ENCODE peak calls at places on chromosome 9, in seven cellular contexts. One of them, this sample, is unnamed.
A peak's percentile ranks its signal among the peaks of the same experiment; 100 is the strongest.

GRCh38 chr9:126217121-126217520 is 109.5 kb upstream of the MVB12B start:
- DNase-seq in breast epithelium: no peak
- DNase-seq in upper lobe of right lung: no peak
- DNase-seq in fibroblast of lung: no peak
- DNase-seq in heart left ventricle: no peak
- DNase-seq in CD8-positive, alpha-beta T cell: no peak
- DNase-seq in H7: no peak
- DNase-seq in this sample: no peak

GRCh38 chr9:24817756-24818155 is 272.1 kb upstream of the IZUMO3 start:
- DNase-seq in breast epithelium: no peak
- DNase-seq in upper lobe of right lung: no peak
- DNase-seq in fibroblast of lung: no peak
- DNase-seq in heart left ventricle: no peak
- DNase-seq in CD8-positive, alpha-beta T cell: no peak
- DNase-seq in H7: no peak
- DNase-seq in this sample: no peak

GRCh38 chr9:94624621-94625020 is 14.7 kb downstream of the FBP1 start:
- DNase-seq in breast epithelium: no peak
- DNase-seq in upper lobe of right lung: no peak
- DNase-seq in fibroblast of lung: no peak
- DNase-seq in heart left ventricle: no peak
- DNase-seq in CD8-positive, alpha-beta T cell: no peak
- DNase-seq in H7: no peak
- DNase-seq in this sample: no peak

GRCh38 chr9:131522257-131523085 is 8.6 kb downstream of the UCK1 start:
- DNase-seq in breast epithelium: no peak
- DNase-seq in upper lobe of right lung: no peak
- DNase-seq in fibroblast of lung: no peak
- DNase-seq in heart left ventricle: no peak
- DNase-seq in CD8-positive, alpha-beta T cell: no peak
- DNase-seq in H7: peak; percentile 56
- DNase-seq in this sample: no peak

GRCh38 chr9:96116275-96117051 is 185.5 kb downstream of the HSD17B3 start:
- DNase-seq in breast epithelium: peak; percentile 59
- DNase-seq in upper lobe of right lung: peak; percentile 67
- DNase-seq in fibroblast of lung: no peak
- DNase-seq in heart left ventricle: no peak
- DNase-seq in CD8-positive, alpha-beta T cell: no peak
- DNase-seq in H7: no peak
- DNase-seq in this sample: no peak

GRCh38 chr9:38038307-38039089 is 30.5 kb downstream of the SHB start:
- DNase-seq in breast epithelium: no peak
- DNase-seq in upper lobe of right lung: no peak
- DNase-seq in fibroblast of lung: no peak
- DNase-seq in heart left ventricle: peak; percentile 56
- DNase-seq in CD8-positive, alpha-beta T cell: no peak
- DNase-seq in H7: peak; percentile 60
- DNase-seq in this sample: no peak

GRCh38 chr9:122777935-122778671 is 10.6 kb upstream of the OR5C1 start:
- DNase-seq in breast epithelium: no peak
- DNase-seq in upper lobe of right lung: no peak
- DNase-seq in fibroblast of lung: peak; percentile 59
- DNase-seq in heart left ventricle: no peak
- DNase-seq in CD8-positive, alpha-beta T cell: no peak
- DNase-seq in H7: no peak
- DNase-seq in this sample: no peak

GRCh38 chr9:115192280-115192679 is 74.3 kb upstream of the TNC start:
- DNase-seq in breast epithelium: no peak
- DNase-seq in upper lobe of right lung: no peak
- DNase-seq in fibroblast of lung: no peak
- DNase-seq in heart left ventricle: no peak
- DNase-seq in CD8-positive, alpha-beta T cell: no peak
- DNase-seq in H7: no peak
- DNase-seq in this sample: no peak

GRCh38 chr9:129259373-129259772 is 81.3 kb upstream of the IER5L start:
- DNase-seq in breast epithelium: no peak
- DNase-seq in upper lobe of right lung: peak; percentile 12
- DNase-seq in fibroblast of lung: no peak
- DNase-seq in heart left ventricle: no peak
- DNase-seq in CD8-positive, alpha-beta T cell: no peak
- DNase-seq in H7: no peak
- DNase-seq in this sample: no peak

GRCh38 chr9:93825348-93826115 is 129.6 kb downstream of the BARX1 start:
- DNase-seq in breast epithelium: no peak
- DNase-seq in upper lobe of right lung: peak; percentile 53
- DNase-seq in fibroblast of lung: no peak
- DNase-seq in heart left ventricle: no peak
- DNase-seq in CD8-positive, alpha-beta T cell: no peak
- DNase-seq in H7: peak; percentile 7
- DNase-seq in this sample: no peak

GRCh38 chr9:99074902-99075245 is 30.0 kb upstream of the TGFBR1 start:
- DNase-seq in breast epithelium: no peak
- DNase-seq in upper lobe of right lung: no peak
- DNase-seq in fibroblast of lung: no peak
- DNase-seq in heart left ventricle: no peak
- DNase-seq in CD8-positive, alpha-beta T cell: no peak
- DNase-seq in H7: no peak
- DNase-seq in this sample: no peak

GRCh38 chr9:111891910-111892499 is 4.6 kb upstream of the UGCG start:
- DNase-seq in breast epithelium: no peak
- DNase-seq in upper lobe of right lung: no peak
- DNase-seq in fibroblast of lung: no peak
- DNase-seq in heart left ventricle: no peak
- DNase-seq in CD8-positive, alpha-beta T cell: no peak
- DNase-seq in H7: no peak
- DNase-seq in this sample: no peak

GRCh38 chr9:17484906-17485305 is 94.0 kb upstream of the SH3GL2 start:
- DNase-seq in breast epithelium: no peak
- DNase-seq in upper lobe of right lung: no peak
- DNase-seq in fibroblast of lung: no peak
- DNase-seq in heart left ventricle: no peak
- DNase-seq in CD8-positive, alpha-beta T cell: no peak
- DNase-seq in H7: no peak
- DNase-seq in this sample: no peak

GRCh38 chr9:87862536-87863268 is 20.0 kb upstream of the SPATA31E1 start:
- DNase-seq in breast epithelium: no peak
- DNase-seq in upper lobe of right lung: no peak
- DNase-seq in fibroblast of lung: peak; percentile 87
- DNase-seq in heart left ventricle: no peak
- DNase-seq in CD8-positive, alpha-beta T cell: no peak
- DNase-seq in H7: peak; percentile 29
- DNase-seq in this sample: no peak

GRCh38 chr9:69822091-69822750 is 1.6 kb downstream of the CFAP95 start:
- DNase-seq in breast epithelium: no peak
- DNase-seq in upper lobe of right lung: no peak
- DNase-seq in fibroblast of lung: peak; percentile 59
- DNase-seq in heart left ventricle: no peak
- DNase-seq in CD8-positive, alpha-beta T cell: no peak
- DNase-seq in H7: no peak
- DNase-seq in this sample: no peak

GRCh38 chr9:69519470-69520240 is 152.5 kb downstream of the APBA1 start:
- DNase-seq in breast epithelium: no peak
- DNase-seq in upper lobe of right lung: no peak
- DNase-seq in fibroblast of lung: no peak
- DNase-seq in heart left ventricle: no peak
- DNase-seq in CD8-positive, alpha-beta T cell: no peak
- DNase-seq in H7: no peak
- DNase-seq in this sample: no peak

GRCh38 chr9:134324359-134325095 is 1.7 kb upstream of the RXRA start:
- DNase-seq in breast epithelium: no peak
- DNase-seq in upper lobe of right lung: no peak
- DNase-seq in fibroblast of lung: peak; percentile 54
- DNase-seq in heart left ventricle: peak; percentile 29
- DNase-seq in CD8-positive, alpha-beta T cell: no peak
- DNase-seq in H7: no peak
- DNase-seq in this sample: no peak
- H3K4me3 ChIP-seq in breast epithelium: peak overlapping the region; percentile 98
- H3K4me3 ChIP-seq in upper lobe of right lung: peak overlapping the region; percentile 67
- H3K4me3 ChIP-seq in fibroblast of lung: no peak overlapping the region
- H3K4me3 ChIP-seq in heart left ventricle: peak overlapping the region; percentile 83
- H3K4me3 ChIP-seq in CD8-positive, alpha-beta T cell: no peak overlapping the region
- H3K4me3 ChIP-seq in H7: no peak overlapping the region
- H3K4me3 ChIP-seq in this sample: no peak overlapping the region

DNA sequence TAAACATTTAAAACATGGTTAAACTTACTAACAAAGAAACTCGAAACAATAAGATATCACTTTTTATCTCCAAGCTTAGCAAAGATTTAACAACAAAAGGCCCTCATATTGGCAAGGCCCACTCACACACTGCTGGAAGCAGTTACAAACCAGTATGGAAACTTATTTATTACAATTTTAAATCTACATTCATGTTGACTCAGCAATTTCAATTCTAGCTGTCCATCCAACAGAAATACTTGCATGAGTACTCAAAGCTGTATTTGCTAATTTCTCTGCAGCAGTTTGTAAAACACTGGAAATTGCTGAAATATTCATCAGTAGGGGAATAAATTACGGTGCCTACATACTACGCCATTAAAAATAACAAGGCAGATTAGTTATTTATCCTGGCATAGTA is 2.8 kb upstream of the DNAJA1 start:
- DNase-seq in breast epithelium: no peak
- DNase-seq in upper lobe of right lung: no peak
- DNase-seq in fibroblast of lung: no peak
- DNase-seq in heart left ventricle: no peak
- DNase-seq in CD8-positive, alpha-beta T cell: no peak
- DNase-seq in H7: no peak
- DNase-seq in this sample: no peak
- H3K4me3 ChIP-seq in breast epithelium: no peak overlapping the region
- H3K4me3 ChIP-seq in upper lobe of right lung: no peak overlapping the region
- H3K4me3 ChIP-seq in fibroblast of lung: no peak overlapping the region
- H3K4me3 ChIP-seq in heart left ventricle: no peak overlapping the region
- H3K4me3 ChIP-seq in CD8-positive, alpha-beta T cell: no peak overlapping the region
- H3K4me3 ChIP-seq in H7: no peak overlapping the region
- H3K4me3 ChIP-seq in this sample: no peak overlapping the region

GRCh38 chr9:113587471-113588031 is 124.0 kb downstream of the RGS3 start:
- DNase-seq in breast epithelium: no peak
- DNase-seq in upper lobe of right lung: no peak
- DNase-seq in fibroblast of lung: peak; percentile 39
- DNase-seq in heart left ventricle: peak; percentile 84
- DNase-seq in CD8-positive, alpha-beta T cell: peak; percentile 28
- DNase-seq in H7: peak; percentile 88
- DNase-seq in this sample: no peak

GRCh38 chr9:113588242-113588810 is 124.8 kb downstream of the RGS3 start:
- DNase-seq in breast epithelium: no peak
- DNase-seq in upper lobe of right lung: no peak
- DNase-seq in fibroblast of lung: no peak
- DNase-seq in heart left ventricle: peak; percentile 30
- DNase-seq in CD8-positive, alpha-beta T cell: no peak
- DNase-seq in H7: no peak
- DNase-seq in this sample: no peak

GRCh38 chr9:113589890-113590289 is 126.4 kb downstream of the RGS3 start:
- DNase-seq in breast epithelium: no peak
- DNase-seq in upper lobe of right lung: no peak
- DNase-seq in fibroblast of lung: peak; percentile 34
- DNase-seq in heart left ventricle: peak; percentile 12
- DNase-seq in CD8-positive, alpha-beta T cell: no peak
- DNase-seq in H7: no peak
- DNase-seq in this sample: peak; percentile 33

GRCh38 chr9:113589407-113589806 is 125.9 kb downstream of the RGS3 start:
- DNase-seq in breast epithelium: no peak
- DNase-seq in upper lobe of right lung: no peak
- DNase-seq in fibroblast of lung: no peak
- DNase-seq in heart left ventricle: peak; percentile 71
- DNase-seq in CD8-positive, alpha-beta T cell: no peak
- DNase-seq in H7: no peak
- DNase-seq in this sample: no peak

DNA sequence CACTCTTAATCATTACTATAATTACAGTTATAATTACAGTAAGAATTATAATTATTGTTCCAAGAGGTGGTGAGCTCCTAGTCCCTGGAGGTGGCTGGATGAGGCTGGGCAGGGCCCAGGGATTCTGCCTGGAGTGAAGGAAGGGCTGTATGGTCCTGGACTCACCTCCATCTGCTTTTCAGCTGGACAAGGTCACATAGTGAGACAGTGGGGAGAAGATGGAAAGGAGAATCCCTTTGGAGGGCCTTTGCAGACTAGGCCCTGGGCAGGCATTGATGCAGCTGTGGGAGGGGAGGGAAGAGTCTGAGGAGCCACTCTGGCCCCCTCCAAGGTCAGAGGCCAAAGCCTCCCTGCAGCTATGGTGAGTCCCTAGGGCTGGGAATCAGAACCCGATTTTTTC is 125.4 kb downstream of the RGS3 start:
- DNase-seq in breast epithelium: no peak
- DNase-seq in upper lobe of right lung: no peak
- DNase-seq in fibroblast of lung: no peak
- DNase-seq in heart left ventricle: no peak
- DNase-seq in CD8-positive, alpha-beta T cell: no peak
- DNase-seq in H7: no peak
- DNase-seq in this sample: no peak
- H3K4me3 ChIP-seq in breast epithelium: no peak overlapping the region
- H3K4me3 ChIP-seq in upper lobe of right lung: no peak overlapping the region
- H3K4me3 ChIP-seq in fibroblast of lung: no peak overlapping the region
- H3K4me3 ChIP-seq in heart left ventricle: no peak overlapping the region
- H3K4me3 ChIP-seq in CD8-positive, alpha-beta T cell: no peak overlapping the region
- H3K4me3 ChIP-seq in H7: no peak overlapping the region
- H3K4me3 ChIP-seq in this sample: no peak overlapping the region

DNA sequence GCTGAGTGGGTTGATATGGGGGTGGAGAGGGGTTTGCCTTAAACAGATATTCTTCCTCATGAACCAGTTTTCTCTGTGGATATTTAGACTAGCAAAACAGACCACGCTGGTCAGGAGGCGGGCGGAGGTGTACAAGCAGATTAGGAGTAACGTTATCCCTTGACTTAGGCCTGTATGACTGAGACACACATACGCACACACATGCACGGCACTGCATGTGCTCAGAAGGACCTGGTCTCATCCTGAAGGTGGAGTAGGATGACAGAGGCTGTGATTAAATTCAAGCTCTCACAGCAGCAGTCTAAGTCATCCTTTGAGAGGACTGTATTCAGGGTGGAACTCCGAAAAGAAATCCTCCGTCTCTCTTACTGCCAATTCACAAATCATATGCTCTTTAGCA is 209.7 kb downstream of the DIRAS2 start:
- DNase-seq in breast epithelium: no peak
- DNase-seq in upper lobe of right lung: no peak
- DNase-seq in fibroblast of lung: peak; percentile 1
- DNase-seq in heart left ventricle: no peak
- DNase-seq in CD8-positive, alpha-beta T cell: no peak
- DNase-seq in H7: no peak
- DNase-seq in this sample: no peak
- H3K4me3 ChIP-seq in breast epithelium: no peak overlapping the region
- H3K4me3 ChIP-seq in upper lobe of right lung: no peak overlapping the region
- H3K4me3 ChIP-seq in fibroblast of lung: no peak overlapping the region
- H3K4me3 ChIP-seq in heart left ventricle: no peak overlapping the region
- H3K4me3 ChIP-seq in CD8-positive, alpha-beta T cell: no peak overlapping the region
- H3K4me3 ChIP-seq in H7: peak overlapping the region; percentile 25
- H3K4me3 ChIP-seq in this sample: no peak overlapping the region

This sample was measured in Jurkat, Clone E6-1.